ENCODE peak calls at places on chromosomes 3 and 15, in six cellular contexts. E, D, W, H, I and K are unnamed samples.

GRCh38 chr3:42605550-42606173 is 5.2 kb downstream of the NKTR start:
- DNase-seq in E (no peak), D (no peak), W (no peak), H (no peak), I (peak; percentile 52), K (no peak)

GRCh38 chr15:51024735-51025453 is 69.8 kb downstream of the TNFAIP8L3 start:
- DNase-seq in E (peak; percentile 48), D (no peak), W (no peak), H (no peak), I (no peak), K (no peak)

GRCh38 chr15:86138798-86139197 is 59.1 kb downstream of the AGBL1 start:
- DNase-seq in E (no peak), D (no peak), W (no peak), H (no peak), I (no peak), K (no peak)

GRCh38 chr15:42033214-42033873 is 12.5 kb upstream of the PLA2G4E start:
- DNase-seq in E (no peak), D (no peak), W (no peak), H (no peak), I (no peak), K (no peak)

GRCh38 chr3:89264037-89264560 is 156.7 kb downstream of the EPHA3 start:
- DNase-seq in E (no peak), D (no peak), W (no peak), H (no peak), I (no peak), K (no peak)

GRCh38 chr15:31316135-31316795 is 10.4 kb upstream of the KLF13 start:
- DNase-seq in E (no peak), D (no peak), W (no peak), H (peak; percentile 58), I (no peak), K (no peak)

GRCh38 chr15:65318870-65319356 is 14.4 kb downstream of the RNU5B-1 start:
- DNase-seq in E (peak; percentile 86), D (peak; percentile 83), W (no peak), H (peak; percentile 84), I (peak; percentile 87), K (no peak)

GRCh38 chr3:169998668-169999131 is 32.1 kb downstream of the SEC62 start:
- DNase-seq in E (peak; percentile 80), D (no peak), W (no peak), H (no peak), I (no peak), K (no peak)

GRCh38 chr15:51736069-51736468 is 1.4 kb downstream of the LYSMD2 start:
- DNase-seq in E (peak; percentile 37), D (no peak), W (no peak), H (no peak), I (no peak), K (no peak)

GRCh38 chr3:38574411-38575278 is 74.8 kb downstream of the SCN5A start:
- DNase-seq in E (peak; percentile 13), D (no peak), W (no peak), H (peak; percentile 55), I (peak; percentile 2), K (no peak)

GRCh38 chr3:135929670-135930069 is 35.9 kb upstream of the PPP2R3A start:
- DNase-seq in E (peak; percentile 48), D (no peak), W (no peak), H (no peak), I (peak; percentile 84), K (no peak)

GRCh38 chr15:71480566-71480965 is 329.8 kb upstream of the NR2E3 start:
- DNase-seq in E (no peak), D (no peak), W (no peak), H (no peak), I (no peak), K (no peak)

GRCh38 chr3:114336122-114336697 is 42.4 kb downstream of the TIGIT start:
- DNase-seq in E (peak; percentile 15), D (no peak), W (no peak), H (no peak), I (no peak), K (no peak)

GRCh38 chr3:129942296-129942695 is 32.2 kb upstream of the TRH start:
- DNase-seq in E (peak; percentile 76), D (peak; percentile 66), W (peak; percentile 42), H (peak; percentile 72), I (peak; percentile 79), K (no peak)

GRCh38 chr3:10352146-10352911 is 31.4 kb upstream of the SEC13 start:
- DNase-seq in E (peak; percentile 60), D (peak; percentile 32), W (no peak), H (no peak), I (no peak), K (no peak)

GRCh38 chr3:133514418-133514817 is 59.1 kb upstream of the CDV3 start:
- DNase-seq in E (no peak), D (no peak), W (no peak), H (no peak), I (no peak), K (no peak)

GRCh38 chr3:126081618-126082333 is 2.1 kb downstream of the SLC41A3 start:
- DNase-seq in E (peak; percentile 38), D (no peak), W (peak; percentile 22), H (no peak), I (peak; percentile 58), K (no peak)

GRCh38 chr15:90047956-90048575 is 46.9 kb downstream of the ZNF710 start:
- DNase-seq in E (no peak), D (no peak), W (no peak), H (no peak), I (no peak), K (no peak)

GRCh38 chr15:90049030-90049429 is 47.9 kb downstream of the ZNF710 start:
- DNase-seq in E (no peak), D (no peak), W (no peak), H (no peak), I (no peak), K (no peak)

GRCh38 chr15:90046289-90046688 is 45.2 kb downstream of the ZNF710 start:
- DNase-seq in E (no peak), D (no peak), W (no peak), H (no peak), I (no peak), K (no peak)

GRCh38 chr15:90046846-90047481 is 45.8 kb downstream of the ZNF710 start:
- DNase-seq in E (no peak), D (no peak), W (no peak), H (no peak), I (no peak), K (no peak)

GRCh38 chr15:90049666-90050604 is 48.8 kb downstream of the ZNF710 start:
- DNase-seq in E (no peak), D (no peak), W (no peak), H (no peak), I (peak; percentile 48), K (no peak)
- H3K4me3 ChIP-seq in E (no peak overlapping the region), D (no peak overlapping the region), W (no peak overlapping the region), H (no peak overlapping the region), I (no peak overlapping the region), K (no peak overlapping the region)

DNA sequence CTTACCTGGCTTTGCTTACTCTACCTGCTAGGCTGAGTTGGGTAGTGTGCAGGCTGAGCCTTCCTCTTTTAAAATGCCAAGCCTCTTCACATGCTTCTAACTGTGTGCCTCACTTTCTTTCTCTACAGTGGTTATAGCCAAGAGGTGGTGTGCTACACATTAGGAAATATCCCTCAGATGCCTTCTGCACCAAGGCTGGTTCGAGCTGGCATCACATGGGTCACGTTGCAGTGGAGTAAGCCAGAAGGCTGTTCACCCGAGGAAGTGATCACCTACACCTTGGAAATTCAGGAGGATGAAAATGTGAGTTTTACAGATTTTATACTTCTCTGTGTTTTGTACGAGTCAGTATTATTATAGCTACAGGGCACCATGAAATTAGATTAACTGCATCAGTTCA is 117.8 kb downstream of the GHSR start:
- DNase-seq in E (no peak), D (no peak), W (no peak), H (no peak), I (no peak), K (no peak)
- H3K27ac ChIP-seq in E (no peak overlapping the region), D (no peak overlapping the region), W (no peak overlapping the region), H (no peak overlapping the region), I (no peak overlapping the region), K (no peak overlapping the region)

GRCh38 chr15:77535845-77536244 is 96.9 kb downstream of the LINGO1 start:
- DNase-seq in E (no peak), D (no peak), W (no peak), H (peak; percentile 31), I (no peak), K (no peak)

GRCh38 chr15:77538793-77539487 is 93.8 kb downstream of the LINGO1 start:
- DNase-seq in E (no peak), D (no peak), W (no peak), H (peak; percentile 58), I (no peak), K (no peak)

GRCh38 chr15:77540346-77541060 is 92.2 kb downstream of the LINGO1 start:
- DNase-seq in E (no peak), D (no peak), W (no peak), H (peak; percentile 54), I (no peak), K (no peak)

GRCh38 chr15:77537006-77537405 is 95.7 kb downstream of the LINGO1 start:
- DNase-seq in E (no peak), D (no peak), W (no peak), H (peak; percentile 31), I (no peak), K (no peak)

DNA sequence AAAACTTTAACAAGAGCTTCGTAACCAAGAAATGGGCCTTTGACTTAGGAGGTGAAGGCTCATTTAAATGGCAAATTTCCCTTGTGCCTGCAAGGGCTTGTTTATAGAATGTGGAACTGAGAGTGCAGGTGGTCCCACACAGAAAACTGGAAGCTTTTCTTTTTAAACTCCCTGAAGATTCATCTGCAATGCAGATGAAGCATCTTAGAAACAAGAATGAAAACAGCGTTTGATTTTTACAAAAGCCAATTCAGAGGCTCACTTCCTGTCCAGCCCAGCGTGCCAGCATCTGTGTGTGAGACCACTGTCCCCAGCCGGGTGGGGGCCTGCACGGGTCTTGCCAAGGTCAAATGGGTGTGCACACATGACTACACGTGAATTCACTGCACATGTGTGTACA is 94.7 kb downstream of the LINGO1 start:
- DNase-seq in E (no peak), D (no peak), W (no peak), H (peak; percentile 48), I (no peak), K (no peak)
- H3K4me1 ChIP-seq in E (peaks cover 18% of the 10 kb centered on the region), D (peaks cover 4% of the 10 kb centered on the region), W (peaks cover 40% of the 10 kb centered on the region), H (peaks cover 20% of the 10 kb centered on the region), I (peaks cover 22% of the 10 kb centered on the region), K (no peaks in the 10 kb centered on the region)

DNA sequence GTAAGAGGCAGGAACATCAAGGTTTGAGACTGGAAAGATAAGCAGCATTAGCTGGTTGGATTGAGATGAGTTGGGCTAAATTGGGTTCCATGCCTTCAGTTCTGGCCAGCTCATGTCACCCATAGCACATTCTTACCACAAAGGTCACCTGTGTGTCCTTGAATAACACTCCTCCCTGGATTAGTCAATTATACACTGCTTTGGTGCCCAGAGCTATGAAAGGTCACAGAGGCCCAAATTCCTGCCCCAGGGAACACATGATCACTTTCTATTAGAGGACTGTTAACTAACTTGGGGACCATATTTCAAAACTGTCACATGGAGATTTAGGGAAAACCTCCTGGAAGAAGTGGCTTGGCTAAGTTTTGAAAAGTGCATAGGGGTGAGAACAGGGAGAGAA is 40.1 kb upstream of the XCR1 start:
- DNase-seq in E (no peak), D (no peak), W (no peak), H (no peak), I (no peak), K (no peak)
- H3K4me3 ChIP-seq in E (no peak overlapping the region), D (no peak overlapping the region), W (no peak overlapping the region), H (no peak overlapping the region), I (no peak overlapping the region), K (no peak overlapping the region)